ENCODE peak calls at places on chromosomes 6 and 20, in nine cellular contexts. R, O, W, F, Q, N, K, A and I are unnamed samples.

GRCh38 chr6:138465007-138465645 is 34.2 kb downstream of the NHSL1 start:
- DNase-seq in W (no peak), F (peak; percentile 96), O (no peak), K (peak; percentile 98), Q (no peak), N (no peak), R (peak; percentile 84), A (no peak), I (peak; percentile 91)

GRCh38 chr20:33630507-33630906 is 31.6 kb upstream of the C20orf144 start:
- DNase-seq in Q (no peak), A (no peak), F (no peak), K (no peak), N (no peak), R (no peak), O (no peak), W (no peak), I (no peak)

GRCh38 chr6:99458319-99458718 is 33.2 kb upstream of the PNISR start:
- DNase-seq in K (no peak), N (no peak), Q (no peak), O (peak; percentile 4), A (no peak), W (no peak), F (peak; percentile 66), R (no peak), I (peak; percentile 16)

GRCh38 chr6:143271024-143271423 is 179.5 kb downstream of the ADAT2 start:
- DNase-seq in O (peak; percentile 94), F (peak; percentile 73), R (peak; percentile 61), N (no peak), W (no peak), Q (no peak), K (no peak), A (no peak), I (peak; percentile 71)

GRCh38 chr6:167282165-167282564 is 8.9 kb upstream of the UNC93A start:
- DNase-seq in R (no peak), K (no peak), A (no peak), W (no peak), N (no peak), O (no peak), F (no peak), Q (no peak), I (no peak)

GRCh38 chr6:85484941-85485340 is 35.1 kb downstream of the NT5E start:
- DNase-seq in Q (no peak), K (no peak), R (no peak), F (no peak), A (no peak), W (no peak), O (peak; percentile 83), N (no peak), I (no peak)

GRCh38 chr6:7721654-7722053 is 4.2 kb upstream of the BMP6 start:
- DNase-seq in W (peak; percentile 32), R (no peak), N (no peak), F (peak; percentile 59), K (no peak), A (no peak), Q (no peak), O (peak; percentile 28), I (peak; percentile 27)

GRCh38 chr20:5309971-5310370 is 6.8 kb downstream of the PROKR2 start:
- DNase-seq in O (no peak), K (peak; percentile 10), W (no peak), F (peak; percentile 71), R (no peak), N (no peak), Q (no peak), A (no peak), I (no peak)

GRCh38 chr6:139932671-139933070 is 558.2 kb upstream of the CITED2 start:
- DNase-seq in N (no peak), Q (no peak), W (no peak), R (no peak), A (no peak), O (no peak), F (no peak), K (no peak), I (no peak)

GRCh38 chr6:27986928-27987725 is 30.1 kb downstream of the OR2B6 start:
- DNase-seq in N (no peak), K (peak; percentile 10), Q (no peak), F (peak; percentile 54), W (no peak), R (no peak), A (no peak), O (no peak), I (no peak)

GRCh38 chr20:19746396-19746795 is 11.7 kb upstream of the RIN2 start:
- DNase-seq in Q (no peak), F (no peak), W (no peak), N (no peak), O (no peak), K (no peak), A (no peak), R (no peak), I (no peak)

GRCh38 chr6:83226517-83226916 is 33.4 kb downstream of the RWDD2A start:
- DNase-seq in A (no peak), K (no peak), O (no peak), N (no peak), F (no peak), Q (no peak), W (no peak), R (no peak), I (no peak)

GRCh38 chr6:52643158-52643557 is 27.8 kb upstream of the TMEM14A start:
- DNase-seq in K (no peak), F (no peak), R (no peak), W (no peak), O (no peak), A (no peak), Q (no peak), N (no peak), I (no peak)

GRCh38 chr6:158506577-158506976 is 53.3 kb upstream of the TMEM181 start:
- DNase-seq in A (no peak), O (no peak), F (peak; percentile 57), Q (no peak), K (no peak), W (no peak), R (no peak), N (no peak), I (no peak)

GRCh38 chr6:79737172-79737571 is 106.0 kb downstream of the SH3BGRL2 start:
- DNase-seq in W (peak; percentile 16), F (no peak), K (no peak), O (peak; percentile 16), A (no peak), Q (no peak), N (no peak), R (no peak), I (no peak)

GRCh38 chr20:62310757-62311121 is 7.9 kb downstream of the ADRM1 start:
- DNase-seq in K (no peak), O (no peak), Q (no peak), W (no peak), A (no peak), F (no peak), R (no peak), N (no peak), I (no peak)

GRCh38 chr6:26054937-26055669 is 32.1 kb upstream of the HFE start:
- DNase-seq in N (peak; percentile 84), R (peak; percentile 89), F (peak; percentile 98), W (peak; percentile 92), K (peak; percentile 87), Q (peak; percentile 68), A (peak; percentile 94), O (peak; percentile 90), I (peak; percentile 96)

GRCh38 chr6:93721386-93722048 is 302.2 kb upstream of the EPHA7 start:
- DNase-seq in A (no peak), R (no peak), N (no peak), Q (no peak), W (peak; percentile 93), O (peak; percentile 47), K (peak; percentile 6), F (no peak), I (peak; percentile 2)

GRCh38 chr6:142737368-142738060 is 207.5 kb downstream of the HIVEP2 start:
- DNase-seq in N (no peak), O (no peak), Q (no peak), K (no peak), R (no peak), F (peak; percentile 44), W (no peak), A (no peak), I (no peak)

GRCh38 chr6:12288844-12289654 is 1.1 kb upstream of the EDN1 start:
- DNase-seq in N (peak; percentile 10), K (no peak), R (no peak), F (peak; percentile 82), Q (peak; percentile 21), A (peak; percentile 58), O (peak; percentile 30), W (peak; percentile 38), I (peak; percentile 75)

GRCh38 chr6:22078802-22079545 is 217.9 kb downstream of the PRL start:
- DNase-seq in K (no peak), R (no peak), W (no peak), N (no peak), Q (no peak), O (no peak), A (no peak), F (no peak), I (no peak)

GRCh38 chr20:38831995-38832620 is 26.6 kb downstream of the PPP1R16B start:
- DNase-seq in R (no peak), Q (no peak), A (no peak), W (no peak), F (no peak), N (no peak), K (no peak), O (no peak), I (no peak)

GRCh38 chr6:11270030-11271027 is 37.9 kb upstream of the NEDD9 start:
- DNase-seq in A (no peak), Q (no peak), W (peak; percentile 77), N (no peak), O (no peak), K (no peak), R (no peak), F (no peak), I (peak; percentile 89)

GRCh38 chr6:2800552-2801316 is 35.5 kb downstream of the WRNIP1 start:
- DNase-seq in R (no peak), W (no peak), K (no peak), A (no peak), F (no peak), N (no peak), Q (no peak), O (no peak), I (no peak)

GRCh38 chr6:130697661-130698535 is 129.3 kb upstream of the SMLR1 start:
- DNase-seq in N (peak; percentile 14), A (no peak), W (no peak), Q (peak; percentile 28), O (no peak), K (no peak), R (peak; percentile 36), F (peak; percentile 82), I (no peak)

GRCh38 chr6:170276369-170277057 is 14.4 kb downstream of the DLL1 start:
- DNase-seq in K (no peak), Q (no peak), N (no peak), R (no peak), W (no peak), O (no peak), F (no peak), A (no peak), I (no peak)

GRCh38 chr6:166277021-166277420 is 31.2 kb downstream of the PRR18 start:
- DNase-seq in W (no peak), Q (no peak), A (no peak), N (no peak), F (no peak), R (no peak), O (no peak), K (no peak), I (no peak)

GRCh38 chr6:17907467-17908229 is 79.8 kb downstream of the KIF13A start:
- DNase-seq in Q (no peak), R (peak; percentile 95), O (peak; percentile 73), K (peak; percentile 95), A (peak; percentile 45), N (no peak), F (peak; percentile 99), W (no peak), I (peak; percentile 93)

GRCh38 chr6:29414588-29414987 is at the start of gene OR12D1:
- DNase-seq in A (no peak), F (peak; percentile 25), R (no peak), K (no peak), Q (no peak), W (no peak), N (no peak), O (no peak), I (peak; percentile 15)

GRCh38 chr6:65448806-65449397 is 258.1 kb downstream of the EYS start:
- DNase-seq in Q (no peak), W (no peak), A (no peak), O (no peak), K (no peak), R (no peak), N (no peak), F (no peak), I (no peak)

GRCh38 chr20:45095753-45096371 is 5.1 kb downstream of the KCNS1 start:
- DNase-seq in O (peak; percentile 72), K (no peak), N (peak; percentile 38), A (no peak), Q (peak; percentile 44), W (no peak), F (peak; percentile 81), R (no peak), I (peak; percentile 43)